ENCODE peak calls at places on chromosome 3, in five cellular contexts. B is GM13976, U is NCI-H1092 treated with DMSO at 0.1 percent for 48 hours, K is activated T-cell treated with anti-CD3 and anti-CD28 coated beads for 48 hours, O is ELF-1. F is an unnamed sample.

GRCh38 chr3:102083469-102083868 is 234.2 kb downstream of the NFKBIZ start:
- DNase-seq in K (no peak), U (no peak), O (no peak), B (no peak), F (no peak)

GRCh38 chr3:32818431-32819085 is 761 bp downstream of the TRIM71 start:
- DNase-seq in O (no peak), U (no peak), K (peak; percentile 1), B (no peak), F (no peak)

GRCh38 chr3:28334552-28334951 is 14.0 kb upstream of the ZCWPW2 start:
- DNase-seq in O (no peak), B (no peak), U (no peak), K (no peak), F (no peak)

GRCh38 chr3:124552224-124552623 is 178.0 kb upstream of the UMPS start:
- DNase-seq in B (no peak), U (peak; percentile 63), O (no peak), K (no peak), F (no peak)

GRCh38 chr3:69320867-69321266 is 65.0 kb downstream of the FRMD4B start:
- DNase-seq in O (no peak), U (no peak), B (peak; percentile 41), K (no peak), F (no peak)

GRCh38 chr3:39721076-39721475 is 88.3 kb upstream of the MYRIP start:
- DNase-seq in B (no peak), K (no peak), O (no peak), U (no peak), F (no peak)

GRCh38 chr3:94234177-94234788 is 171.4 kb downstream of the NSUN3 start:
- DNase-seq in B (peak; percentile 22), U (peak; percentile 17), K (no peak), O (no peak), F (no peak)

GRCh38 chr3:29649815-29650547 is 369.1 kb downstream of the RBMS3 start:
- DNase-seq in K (no peak), U (no peak), O (no peak), B (no peak), F (no peak)

GRCh38 chr3:30318110-30318509 is 288.3 kb upstream of the TGFBR2 start:
- DNase-seq in B (no peak), U (no peak), K (no peak), O (no peak), F (no peak)

GRCh38 chr3:111975131-111975530 is 3.7 kb upstream of the ABHD10 start:
- DNase-seq in K (no peak), U (no peak), B (no peak), O (no peak), F (no peak)

GRCh38 chr3:144923051-144923450 is 951.4 kb downstream of the DIPK2A start:
- DNase-seq in B (no peak), O (no peak), K (no peak), U (no peak), F (no peak)

GRCh38 chr3:13113346-13114335 is 40.4 kb upstream of the IQSEC1 start:
- DNase-seq in K (no peak), U (no peak), B (no peak), O (no peak), F (no peak)

F was measured in H9.